ENCODE peak calls at places on chromosomes 13 and 19, in six cellular contexts. One of them, this sample, is unnamed. For H3K36me3, the result is how much of the 10 kb centered on the place peaks cover.

GRCh38 chr13:38866649-38867048 is 124.0 kb downstream of the STOML3 start:
- DNase-seq in mesenchymal stem cell: no peak
- DNase-seq in H1: no peak
- DNase-seq in mesendoderm: no peak
- DNase-seq in trophoblast cell: no peak
- DNase-seq in IMR-90: no peak
- DNase-seq in this sample: no peak

GRCh38 chr13:93450226-93450625 is 223.6 kb downstream of the GPC6 start:
- DNase-seq in trophoblast cell: no peak
- DNase-seq in mesenchymal stem cell: peak
- DNase-seq in mesendoderm: no peak
- DNase-seq in H1: no peak
- DNase-seq in IMR-90: peak
- DNase-seq in this sample: no peak

GRCh38 chr13:98246538-98247172 is 69.6 kb upstream of the RNF113B start:
- DNase-seq in mesendoderm: no peak
- DNase-seq in IMR-90: peak
- DNase-seq in H1: no peak
- DNase-seq in trophoblast cell: peak
- DNase-seq in mesenchymal stem cell: no peak
- DNase-seq in this sample: no peak

GRCh38 chr13:59337070-59337469 is 826.7 kb downstream of the DIAPH3 start:
- DNase-seq in IMR-90: no peak
- DNase-seq in mesendoderm: no peak
- DNase-seq in trophoblast cell: no peak
- DNase-seq in mesenchymal stem cell: peak
- DNase-seq in H1: no peak
- DNase-seq in this sample: no peak

GRCh38 chr19:44723952-44724319 is 24.6 kb upstream of the BCL3 start:
- DNase-seq in mesendoderm: peak
- DNase-seq in mesenchymal stem cell: peak
- DNase-seq in trophoblast cell: peak
- DNase-seq in H1: peak
- DNase-seq in IMR-90: peak
- DNase-seq in this sample: peak

GRCh38 chr19:21697171-21697570 is 70.2 kb downstream of the ZNF100 start:
- DNase-seq in H1: no peak
- DNase-seq in mesendoderm: no peak
- DNase-seq in IMR-90: no peak
- DNase-seq in mesenchymal stem cell: no peak
- DNase-seq in trophoblast cell: no peak
- DNase-seq in this sample: no peak

GRCh38 chr19:15640904-15641597 is 354 bp downstream of the CYP4F3 start:
- DNase-seq in H1: no peak
- DNase-seq in trophoblast cell: no peak
- DNase-seq in mesendoderm: no peak
- DNase-seq in IMR-90: no peak
- DNase-seq in mesenchymal stem cell: no peak
- DNase-seq in this sample: no peak

GRCh38 chr19:33048806-33049676 is 15.6 kb downstream of the RHPN2 start:
- DNase-seq in trophoblast cell: peak
- DNase-seq in H1: no peak
- DNase-seq in IMR-90: peak
- DNase-seq in mesendoderm: no peak
- DNase-seq in mesenchymal stem cell: no peak
- DNase-seq in this sample: no peak

GRCh38 chr19:17611462-17612244 is 56.2 kb downstream of the COLGALT1 start:
- DNase-seq in H1: no peak
- DNase-seq in IMR-90: no peak
- DNase-seq in mesenchymal stem cell: no peak
- DNase-seq in trophoblast cell: no peak
- DNase-seq in mesendoderm: no peak
- DNase-seq in this sample: no peak

GRCh38 chr13:83798731-83799130 is 83.5 kb downstream of the SLITRK1 start:
- DNase-seq in H1: no peak
- DNase-seq in mesendoderm: no peak
- DNase-seq in IMR-90: peak
- DNase-seq in trophoblast cell: no peak
- DNase-seq in mesenchymal stem cell: peak
- DNase-seq in this sample: no peak

GRCh38 chr13:41707192-41707858 is 250.0 kb downstream of the RGCC start:
- DNase-seq in mesendoderm: no peak
- DNase-seq in trophoblast cell: no peak
- DNase-seq in IMR-90: no peak
- DNase-seq in mesenchymal stem cell: no peak
- DNase-seq in H1: no peak
- DNase-seq in this sample: no peak

GRCh38 chr19:4977299-4978174 is 8.6 kb downstream of the KDM4B start:
- DNase-seq in IMR-90: peak
- DNase-seq in mesendoderm: peak
- DNase-seq in trophoblast cell: peak
- DNase-seq in mesenchymal stem cell: peak
- DNase-seq in H1: no peak
- DNase-seq in this sample: no peak

GRCh38 chr19:58559275-58560006 is 1.0 kb upstream of the UBE2M start:
- DNase-seq in trophoblast cell: peak
- DNase-seq in IMR-90: peak
- DNase-seq in mesendoderm: peak
- DNase-seq in mesenchymal stem cell: peak
- DNase-seq in H1: peak
- DNase-seq in this sample: peak

DNA sequence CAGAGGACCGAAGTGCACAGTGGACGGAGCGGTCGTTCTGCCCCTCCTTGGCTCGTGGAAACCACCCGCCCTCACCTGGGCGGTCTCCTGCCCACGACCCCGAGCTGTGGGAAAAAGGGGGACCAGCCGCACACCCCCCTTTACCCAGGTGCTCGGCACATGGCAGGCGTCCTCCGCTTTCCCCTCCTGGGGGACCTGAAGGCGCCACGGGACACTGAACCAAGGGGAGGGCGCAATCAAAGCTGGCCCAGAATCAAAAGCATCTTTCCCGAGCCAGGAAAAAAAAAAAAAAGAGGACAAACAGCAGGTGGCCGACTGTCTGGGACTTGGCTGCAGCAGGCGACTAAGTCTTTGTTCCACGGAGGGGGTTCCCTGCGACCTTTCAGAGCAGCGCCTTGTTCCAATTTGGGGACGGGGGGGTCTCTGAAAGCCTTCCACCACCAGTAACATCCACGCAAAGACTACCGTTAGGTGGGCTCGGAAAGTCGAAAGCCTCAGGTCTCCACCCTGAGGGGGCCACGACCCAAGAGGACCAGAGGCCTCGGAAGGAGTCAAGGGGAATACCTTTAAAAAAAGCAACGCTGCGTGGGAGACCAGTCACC is 1.1 kb downstream of the MBD3 start:
- DNase-seq in IMR-90: no peak
- DNase-seq in mesendoderm: peak
- DNase-seq in mesenchymal stem cell: peak
- DNase-seq in trophoblast cell: no peak
- DNase-seq in H1: no peak
- DNase-seq in this sample: no peak
- H3K4ac ChIP-seq in IMR-90: peak
- H3K4ac ChIP-seq in mesendoderm: peak
- H3K4ac ChIP-seq in mesenchymal stem cell: peak
- H3K4ac ChIP-seq in trophoblast cell: peak
- H3K4ac ChIP-seq in H1: peak
- H3K4ac ChIP-seq in this sample: peak

GRCh38 chr13:21079206-21079605 is 17.8 kb upstream of the LATS2 start:
- DNase-seq in mesendoderm: no peak
- DNase-seq in IMR-90: no peak
- DNase-seq in mesenchymal stem cell: no peak
- DNase-seq in trophoblast cell: no peak
- DNase-seq in H1: no peak
- DNase-seq in this sample: no peak
- H3K27ac ChIP-seq in mesendoderm: no peak
- H3K27ac ChIP-seq in IMR-90: no peak
- H3K27ac ChIP-seq in mesenchymal stem cell: peak
- H3K27ac ChIP-seq in trophoblast cell: no peak
- H3K27ac ChIP-seq in H1: no peak
- H3K27ac ChIP-seq in this sample: no peak

DNA sequence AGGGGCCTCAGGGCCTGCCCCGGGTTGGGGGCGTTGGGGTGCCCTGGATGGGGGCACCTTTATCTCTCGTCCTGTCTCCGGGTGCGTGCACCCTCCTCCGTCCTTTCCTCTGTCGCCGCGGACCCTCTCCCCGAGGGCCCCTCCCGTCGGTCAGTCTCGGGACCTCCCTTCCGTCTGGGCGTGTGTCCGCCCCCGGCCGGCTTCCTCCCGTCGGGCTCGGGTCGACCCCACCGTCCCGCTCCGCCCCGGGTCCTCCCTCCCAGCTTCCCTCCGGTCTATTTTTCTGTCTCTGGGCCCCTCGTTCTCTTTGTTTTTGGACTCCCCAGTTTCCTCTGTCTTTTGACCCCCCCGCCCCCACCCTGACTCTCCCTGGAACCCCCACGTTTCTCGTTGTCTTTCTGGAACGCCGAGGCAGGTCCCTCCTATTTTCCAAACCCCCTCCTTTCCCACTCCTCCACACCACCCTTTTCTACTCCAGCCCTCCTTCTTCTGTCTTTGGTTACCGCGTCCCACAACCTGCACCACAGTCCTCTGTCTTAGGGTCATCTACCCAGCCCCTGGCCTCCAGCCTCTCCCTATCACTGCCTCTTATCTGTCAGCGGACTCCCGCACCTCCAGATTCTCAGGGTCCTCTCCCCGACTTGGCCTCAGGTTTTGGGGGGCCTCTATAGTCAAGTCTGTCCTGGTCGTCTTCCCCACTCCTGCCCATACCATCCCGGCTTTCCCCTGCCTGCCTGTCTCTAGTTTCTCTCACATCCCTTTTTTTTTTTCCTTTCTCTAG is 757 bp downstream of the EGLN2 start:
- DNase-seq in mesenchymal stem cell: peak
- DNase-seq in trophoblast cell: no peak
- DNase-seq in IMR-90: no peak
- DNase-seq in H1: peak
- DNase-seq in mesendoderm: peak
- DNase-seq in this sample: no peak
- H3K36me3 ChIP-seq in mesenchymal stem cell: under half
- H3K36me3 ChIP-seq in trophoblast cell: under half
- H3K36me3 ChIP-seq in IMR-90: under half
- H3K36me3 ChIP-seq in H1: under half
- H3K36me3 ChIP-seq in mesendoderm: under half
- H3K36me3 ChIP-seq in this sample: under half

GRCh38 chr19:13160557-13160956 is 10.3 kb downstream of the IER2 start:
- DNase-seq in mesendoderm: no peak
- DNase-seq in IMR-90: peak
- DNase-seq in H1: no peak
- DNase-seq in mesenchymal stem cell: peak
- DNase-seq in trophoblast cell: no peak
- DNase-seq in this sample: no peak

GRCh38 chr19:13164370-13165090 is 14.3 kb downstream of the IER2 start:
- DNase-seq in trophoblast cell: peak
- DNase-seq in mesenchymal stem cell: peak
- DNase-seq in mesendoderm: peak
- DNase-seq in IMR-90: peak
- DNase-seq in H1: peak
- DNase-seq in this sample: peak

GRCh38 chr19:13163609-13164364 is 13.6 kb downstream of the IER2 start:
- DNase-seq in trophoblast cell: peak
- DNase-seq in IMR-90: peak
- DNase-seq in H1: peak
- DNase-seq in mesendoderm: peak
- DNase-seq in mesenchymal stem cell: peak
- DNase-seq in this sample: peak

GRCh38 chr19:13165091-13165997 is 15.1 kb downstream of the IER2 start:
- DNase-seq in H1: no peak
- DNase-seq in mesenchymal stem cell: peak
- DNase-seq in IMR-90: no peak
- DNase-seq in trophoblast cell: no peak
- DNase-seq in mesendoderm: peak
- DNase-seq in this sample: no peak

GRCh38 chr19:13162749-13163608 is 12.8 kb downstream of the IER2 start:
- DNase-seq in mesenchymal stem cell: peak
- DNase-seq in trophoblast cell: peak
- DNase-seq in mesendoderm: peak
- DNase-seq in IMR-90: peak
- DNase-seq in H1: peak
- DNase-seq in this sample: peak
- H3K4ac ChIP-seq in mesenchymal stem cell: peak
- H3K4ac ChIP-seq in trophoblast cell: peak
- H3K4ac ChIP-seq in mesendoderm: peak
- H3K4ac ChIP-seq in IMR-90: peak
- H3K4ac ChIP-seq in H1: peak
- H3K4ac ChIP-seq in this sample: peak

GRCh38 chr19:45785097-45785496 is 2.8 kb upstream of the DMPK start:
- DNase-seq in mesendoderm: no peak
- DNase-seq in mesenchymal stem cell: no peak
- DNase-seq in H1: no peak
- DNase-seq in trophoblast cell: no peak
- DNase-seq in IMR-90: no peak
- DNase-seq in this sample: no peak
- H3K27ac ChIP-seq in mesendoderm: no peak
- H3K27ac ChIP-seq in mesenchymal stem cell: no peak
- H3K27ac ChIP-seq in H1: no peak
- H3K27ac ChIP-seq in trophoblast cell: no peak
- H3K27ac ChIP-seq in IMR-90: no peak
- H3K27ac ChIP-seq in this sample: no peak

DNA sequence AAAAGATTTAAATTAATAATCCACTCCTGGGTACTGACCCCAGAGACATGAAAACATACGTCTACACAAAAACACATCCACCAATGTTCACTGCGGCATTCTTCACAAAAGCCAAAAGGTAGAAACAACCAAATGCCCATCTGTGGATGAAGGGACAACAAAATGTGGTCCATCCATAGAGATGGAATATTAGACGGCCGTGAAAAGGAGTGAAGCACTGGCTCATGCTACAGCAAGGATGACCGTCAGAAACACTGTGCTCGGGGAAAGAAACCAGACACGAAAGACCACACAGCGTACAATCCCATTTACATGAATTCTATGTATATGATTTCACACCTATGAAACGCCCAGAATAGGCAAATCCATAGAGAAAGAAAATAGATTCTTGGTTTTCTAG is 6.1 kb downstream of the RDH13 start:
- DNase-seq in trophoblast cell: no peak
- DNase-seq in mesenchymal stem cell: no peak
- DNase-seq in mesendoderm: no peak
- DNase-seq in H1: no peak
- DNase-seq in IMR-90: no peak
- DNase-seq in this sample: no peak
- H3K36me3 ChIP-seq in trophoblast cell: half or more
- H3K36me3 ChIP-seq in mesenchymal stem cell: under half
- H3K36me3 ChIP-seq in mesendoderm: under half
- H3K36me3 ChIP-seq in H1: under half
- H3K36me3 ChIP-seq in IMR-90: under half
- H3K36me3 ChIP-seq in this sample: under half

GRCh38 chr19:49677232-49677881 is at the start of gene PRMT1:
- DNase-seq in mesenchymal stem cell: no peak
- DNase-seq in mesendoderm: peak
- DNase-seq in trophoblast cell: no peak
- DNase-seq in H1: peak
- DNase-seq in IMR-90: no peak
- DNase-seq in this sample: no peak
- H3K4ac ChIP-seq in mesenchymal stem cell: peak
- H3K4ac ChIP-seq in mesendoderm: peak
- H3K4ac ChIP-seq in trophoblast cell: peak
- H3K4ac ChIP-seq in H1: peak
- H3K4ac ChIP-seq in IMR-90: peak
- H3K4ac ChIP-seq in this sample: peak

This sample was measured in neuronal stem cell.